ENCODE peak calls at places on chromosome 20, in four cellular contexts. One of them, this sample, is unnamed.

GRCh38 chr20:59598625-59599310 is 5.6 kb upstream of the PHACTR3 start:
- DNase-seq in tibial nerve: no peak
- DNase-seq in cardiac muscle cell: peak; percentile 16
- DNase-seq in CD8-positive, alpha-beta T cell: no peak
- DNase-seq in this sample: peak; percentile 14

GRCh38 chr20:57661201-57662027 is 41.2 kb upstream of the ZBP1 start:
- DNase-seq in tibial nerve: peak; percentile 10
- DNase-seq in cardiac muscle cell: no peak
- DNase-seq in CD8-positive, alpha-beta T cell: no peak
- DNase-seq in this sample: no peak

GRCh38 chr20:49420292-49420691 is 62.2 kb downstream of the KCNB1 start:
- DNase-seq in tibial nerve: no peak
- DNase-seq in cardiac muscle cell: no peak
- DNase-seq in CD8-positive, alpha-beta T cell: no peak
- DNase-seq in this sample: no peak

GRCh38 chr20:51500936-51501335 is 41.6 kb downstream of the NFATC2 start:
- DNase-seq in tibial nerve: no peak
- DNase-seq in cardiac muscle cell: no peak
- DNase-seq in CD8-positive, alpha-beta T cell: no peak
- DNase-seq in this sample: peak; percentile 19

GRCh38 chr20:32763202-32763999 is 1.2 kb downstream of the DNMT3B start:
- DNase-seq in tibial nerve: no peak
- DNase-seq in cardiac muscle cell: no peak
- DNase-seq in CD8-positive, alpha-beta T cell: no peak
- DNase-seq in this sample: no peak

GRCh38 chr20:17653835-17654648 is 28.0 kb downstream of the RRBP1 start:
- DNase-seq in tibial nerve: no peak
- DNase-seq in cardiac muscle cell: no peak
- DNase-seq in CD8-positive, alpha-beta T cell: no peak
- DNase-seq in this sample: no peak

GRCh38 chr20:38221041-38221589 is 39.4 kb downstream of the KIAA1755 start:
- DNase-seq in tibial nerve: peak; percentile 58
- DNase-seq in cardiac muscle cell: peak; percentile 62
- DNase-seq in CD8-positive, alpha-beta T cell: peak; percentile 57
- DNase-seq in this sample: peak; percentile 59

GRCh38 chr20:63624486-63624885 is 2.4 kb downstream of the GMEB2 start:
- DNase-seq in tibial nerve: no peak
- DNase-seq in cardiac muscle cell: peak; percentile 73
- DNase-seq in CD8-positive, alpha-beta T cell: no peak
- DNase-seq in this sample: no peak

GRCh38 chr20:45629496-45630100 is at the start of gene WFDC10A:
- DNase-seq in tibial nerve: no peak
- DNase-seq in cardiac muscle cell: peak; percentile 59
- DNase-seq in CD8-positive, alpha-beta T cell: no peak
- DNase-seq in this sample: no peak

GRCh38 chr20:462199-462991 is at the start of gene TBC1D20:
- DNase-seq in tibial nerve: peak; percentile 57
- DNase-seq in cardiac muscle cell: peak; percentile 89
- DNase-seq in CD8-positive, alpha-beta T cell: peak; percentile 83
- DNase-seq in this sample: peak; percentile 82
- TF ChIP-seq CTCF in tibial nerve: peak; percentile 48
- TF ChIP-seq CTCF in cardiac muscle cell: peak; percentile 27
- TF ChIP-seq CTCF in CD8-positive, alpha-beta T cell: no peak
- TF ChIP-seq CTCF in this sample: peak; percentile 20

GRCh38 chr20:47224300-47224791 is 132.2 kb downstream of the ZMYND8 start:
- DNase-seq in tibial nerve: no peak
- DNase-seq in cardiac muscle cell: no peak
- DNase-seq in CD8-positive, alpha-beta T cell: no peak
- DNase-seq in this sample: no peak

GRCh38 chr20:47220161-47220582 is 136.3 kb downstream of the ZMYND8 start:
- DNase-seq in tibial nerve: no peak
- DNase-seq in cardiac muscle cell: peak; percentile 56
- DNase-seq in CD8-positive, alpha-beta T cell: peak; percentile 19
- DNase-seq in this sample: peak; percentile 25

GRCh38 chr20:47222728-47223127 is 133.8 kb downstream of the ZMYND8 start:
- DNase-seq in tibial nerve: no peak
- DNase-seq in cardiac muscle cell: no peak
- DNase-seq in CD8-positive, alpha-beta T cell: no peak
- DNase-seq in this sample: no peak

GRCh38 chr20:47223896-47224295 is 132.6 kb downstream of the ZMYND8 start:
- DNase-seq in tibial nerve: no peak
- DNase-seq in cardiac muscle cell: no peak
- DNase-seq in CD8-positive, alpha-beta T cell: no peak
- DNase-seq in this sample: no peak

DNA sequence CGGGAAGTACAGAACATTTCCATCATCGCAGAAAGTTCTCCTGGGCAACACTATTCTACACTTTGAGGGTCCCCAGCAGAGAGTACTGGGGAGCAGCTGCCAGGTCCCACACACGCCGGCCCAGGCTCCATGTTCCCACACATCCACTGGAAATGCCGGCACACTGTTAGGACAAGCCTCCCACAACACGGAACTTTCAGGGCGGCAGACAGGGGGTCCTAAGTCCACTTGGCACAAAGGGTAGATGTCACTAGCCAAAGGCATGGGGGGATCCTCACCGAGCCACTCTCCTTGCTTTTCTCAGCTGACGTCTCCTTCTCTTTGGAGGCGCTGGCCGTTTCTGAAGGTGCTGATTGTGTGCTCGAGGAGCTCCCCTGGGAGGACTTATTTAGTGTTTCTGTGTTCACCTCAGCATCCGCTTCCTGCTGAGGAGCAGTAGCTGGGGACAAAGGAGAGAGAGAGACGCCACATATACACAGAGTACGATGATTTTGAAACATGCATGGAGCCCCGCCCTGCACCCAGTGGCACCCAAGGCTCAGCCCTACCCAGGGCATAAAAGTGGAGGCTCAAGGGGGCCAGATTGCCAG is 135.4 kb downstream of the ZMYND8 start:
- DNase-seq in tibial nerve: no peak
- DNase-seq in cardiac muscle cell: no peak
- DNase-seq in CD8-positive, alpha-beta T cell: no peak
- DNase-seq in this sample: no peak
- H3K27ac ChIP-seq in tibial nerve: no peak overlapping the region
- H3K27ac ChIP-seq in cardiac muscle cell: no peak overlapping the region
- H3K27ac ChIP-seq in CD8-positive, alpha-beta T cell: no peak overlapping the region
- H3K27ac ChIP-seq in this sample: no peak overlapping the region

GRCh38 chr20:60729119-60729900 is 522.8 kb upstream of the CDH4 start:
- DNase-seq in tibial nerve: no peak
- DNase-seq in cardiac muscle cell: no peak
- DNase-seq in CD8-positive, alpha-beta T cell: no peak
- DNase-seq in this sample: no peak

GRCh38 chr20:60727425-60727824 is 524.6 kb upstream of the CDH4 start:
- DNase-seq in tibial nerve: no peak
- DNase-seq in cardiac muscle cell: no peak
- DNase-seq in CD8-positive, alpha-beta T cell: no peak
- DNase-seq in this sample: no peak

GRCh38 chr20:60725311-60725906 is 526.7 kb upstream of the CDH4 start:
- DNase-seq in tibial nerve: no peak
- DNase-seq in cardiac muscle cell: no peak
- DNase-seq in CD8-positive, alpha-beta T cell: no peak
- DNase-seq in this sample: no peak

GRCh38 chr20:60728705-60729104 is 523.4 kb upstream of the CDH4 start:
- DNase-seq in tibial nerve: no peak
- DNase-seq in cardiac muscle cell: no peak
- DNase-seq in CD8-positive, alpha-beta T cell: no peak
- DNase-seq in this sample: no peak
- H3K9me3 ChIP-seq in tibial nerve: no peaks in the 10 kb centered on the region
- H3K9me3 ChIP-seq in cardiac muscle cell: no peaks in the 10 kb centered on the region
- H3K9me3 ChIP-seq in CD8-positive, alpha-beta T cell: no peaks in the 10 kb centered on the region
- H3K9me3 ChIP-seq in this sample: peaks cover 7% of the 10 kb centered on the region

DNA sequence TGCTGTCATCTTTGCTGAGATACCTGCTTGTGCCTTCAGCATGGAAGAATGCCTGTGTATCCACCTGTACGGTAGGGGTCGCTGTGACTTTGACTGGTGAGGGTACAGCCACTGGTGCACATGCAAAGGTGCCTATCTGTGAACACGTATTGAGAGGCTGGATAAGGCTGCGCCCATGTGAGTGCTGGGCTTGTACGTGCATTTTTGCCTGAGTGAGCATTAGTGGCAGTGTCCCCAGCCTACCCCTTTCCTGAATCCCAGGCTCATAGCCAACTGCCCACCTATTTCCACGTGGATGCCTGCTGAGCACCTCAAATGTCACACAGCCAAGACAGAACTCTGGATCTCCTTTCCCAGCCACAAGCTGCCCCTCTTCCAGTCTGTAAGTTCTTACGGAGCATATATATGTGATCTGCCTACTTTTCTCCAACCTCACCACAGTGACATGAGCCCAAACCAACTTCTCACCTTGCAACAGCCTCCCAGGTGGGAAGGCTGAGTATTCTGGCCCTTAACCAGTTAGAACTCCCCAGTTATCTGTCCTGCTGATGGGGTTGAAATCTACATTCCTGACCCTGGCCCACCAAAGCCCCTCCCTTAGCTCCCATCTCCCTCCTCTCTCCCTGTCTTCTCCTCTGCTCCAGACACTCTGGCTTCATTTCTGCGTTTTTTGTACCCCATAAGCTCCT is 1.1 kb upstream of the SLC2A10 start:
- DNase-seq in tibial nerve: no peak
- DNase-seq in cardiac muscle cell: no peak
- DNase-seq in CD8-positive, alpha-beta T cell: no peak
- DNase-seq in this sample: no peak
- TF ChIP-seq CTCF in tibial nerve: no peak
- TF ChIP-seq CTCF in cardiac muscle cell: peak; percentile 5
- TF ChIP-seq CTCF in CD8-positive, alpha-beta T cell: no peak
- TF ChIP-seq CTCF in this sample: no peak

This sample was measured in CD4-positive, alpha-beta T cell.